ENCODE peak calls at places on chromosomes 11 and 22, in ten cellular contexts. L, A, U, J, Z, O, Y, B, R and E are unnamed samples.

GRCh38 chr11:2765491-2765890 is 65.7 kb upstream of the KCNQ1OT1 start:
- DNase-seq in L (no peak), A (no peak), U (no peak), J (no peak), Z (no peak), O (no peak), Y (no peak), B (no peak), R (no peak), E (no peak)

GRCh38 chr22:20062766-20063083 is 17.3 kb upstream of the DGCR8 start:
- DNase-seq in L (no peak), A (no peak), U (no peak), J (peak), Z (no peak), O (no peak), Y (no peak), B (no peak), R (no peak), E (no peak)

GRCh38 chr22:38106814-38107578 is 3.5 kb downstream of the BAIAP2L2 start:
- DNase-seq in L (peak), A (no peak), U (no peak), J (no peak), Z (no peak), O (no peak), Y (no peak), B (no peak), R (no peak), E (no peak)

GRCh38 chr22:36528336-36528735 is 630 bp downstream of the EIF3D start:
- DNase-seq in L (no peak), A (no peak), U (no peak), J (no peak), Z (no peak), O (peak), Y (no peak), B (no peak), R (no peak), E (no peak)

GRCh38 chr11:111911563-111912401 is at the start of gene CRYAB:
- DNase-seq in L (peak), A (no peak), U (no peak), J (peak), Z (peak), O (peak), Y (peak), B (peak), R (peak), E (peak)

GRCh38 chr22:37235897-37236607 is 8.0 kb downstream of the RAC2 start:
- DNase-seq in L (no peak), A (no peak), U (no peak), J (no peak), Z (no peak), O (no peak), Y (no peak), B (no peak), R (no peak), E (no peak)

GRCh38 chr11:123653997-123654565 is 343 bp downstream of the SCN3B start:
- DNase-seq in L (no peak), A (peak), U (peak), J (peak), Z (peak), O (peak), Y (peak), B (peak), R (peak), E (peak)

GRCh38 chr11:79304599-79305212 is 136.1 kb downstream of the TENM4 start:
- DNase-seq in L (no peak), A (no peak), U (no peak), J (no peak), Z (peak), O (no peak), Y (no peak), B (no peak), R (no peak), E (no peak)

GRCh38 chr22:45450101-45450785 is 36.8 kb downstream of the RIBC2 start:
- DNase-seq in L (no peak), A (no peak), U (no peak), J (no peak), Z (no peak), O (no peak), Y (no peak), B (no peak), R (no peak), E (no peak)

GRCh38 chr11:11167806-11168205 is 185.2 kb downstream of the CSNK2A3 start:
- DNase-seq in L (no peak), A (no peak), U (no peak), J (no peak), Z (no peak), O (no peak), Y (no peak), B (no peak), R (no peak), E (no peak)

DNA sequence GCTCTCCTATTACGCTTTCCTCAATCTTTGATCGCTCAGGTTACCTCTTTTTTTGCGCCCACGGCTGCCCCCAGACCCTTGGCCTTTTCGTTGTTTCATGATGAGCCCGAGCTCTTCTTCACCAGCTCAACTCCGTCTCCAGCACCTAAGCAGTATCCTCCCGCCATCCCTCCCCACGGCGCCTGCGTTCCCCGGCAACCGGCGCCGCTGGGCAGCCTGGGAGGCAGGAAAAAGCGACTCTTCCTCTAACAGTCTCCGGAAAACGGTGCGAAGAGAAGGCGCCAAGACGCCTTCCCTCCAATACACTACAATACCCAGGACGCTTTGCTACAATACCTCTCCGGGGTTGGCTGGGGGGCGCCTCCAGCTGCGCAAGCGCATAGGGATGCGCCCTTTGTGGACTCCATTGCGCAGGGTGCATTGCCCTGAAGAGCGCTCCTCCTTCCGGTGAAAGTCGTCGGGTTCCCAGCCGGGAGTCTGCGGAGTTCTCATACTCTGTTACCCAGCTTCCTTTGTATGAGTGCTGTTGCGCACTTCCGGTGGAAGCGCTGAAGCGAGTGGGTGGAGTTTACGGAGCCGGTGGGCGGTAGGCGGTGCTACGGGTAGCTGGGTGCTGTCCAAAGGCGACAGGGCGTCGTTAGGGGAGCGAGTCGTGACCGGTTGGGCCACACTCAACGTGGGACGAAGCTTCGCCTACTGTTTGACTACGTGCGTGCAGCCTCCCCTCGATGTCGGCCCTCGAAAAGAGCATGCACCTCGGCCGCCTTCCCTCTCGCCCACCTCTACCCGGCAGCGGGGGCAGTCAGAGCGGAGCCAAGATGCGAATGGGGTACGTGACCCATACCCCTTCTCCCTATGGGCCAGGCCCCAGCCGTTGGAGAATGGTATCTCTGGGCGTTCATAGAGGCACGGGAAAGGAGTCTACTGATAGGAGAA is at the start of the genes C2CD3 and PPME1:
- DNase-seq in L (peak), A (peak), U (peak), J (peak), Z (peak), O (peak), Y (peak), B (peak), R (peak), E (peak)
- TF ChIP-seq POLR2A in L (peak), A (peak), U (peak), J (peak), Z (no peak), O (peak), Y (peak), B (peak), R (peak), E (peak)

DNA sequence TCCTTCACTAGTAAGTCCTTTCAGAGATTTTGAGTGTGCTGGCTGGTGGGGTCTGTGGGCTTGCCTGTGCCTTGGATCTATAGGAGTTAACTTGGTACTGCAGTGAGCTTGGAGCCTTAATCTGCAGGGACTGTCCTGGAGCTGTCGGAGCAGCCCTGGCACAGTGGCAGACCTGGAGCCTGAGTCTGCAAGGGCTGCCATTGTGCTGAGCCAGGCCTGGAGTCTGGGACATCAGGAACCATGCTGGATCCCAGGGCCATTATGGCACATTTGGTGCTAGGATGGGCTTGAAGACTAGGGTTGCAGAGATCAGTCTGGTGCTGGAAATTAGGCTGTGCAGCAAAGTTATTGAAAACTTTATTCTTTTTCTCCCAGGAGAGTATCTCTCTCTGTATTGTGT is 665.4 kb downstream of the METTL15 start:
- DNase-seq in L (no peak), A (no peak), U (no peak), J (no peak), Z (no peak), O (no peak), Y (no peak), B (no peak), R (no peak), E (no peak)
- TF ChIP-seq POLR2A in L (no peak), A (no peak), U (no peak), J (no peak), Z (no peak), O (no peak), Y (no peak), B (no peak), R (no peak), E (no peak)

DNA sequence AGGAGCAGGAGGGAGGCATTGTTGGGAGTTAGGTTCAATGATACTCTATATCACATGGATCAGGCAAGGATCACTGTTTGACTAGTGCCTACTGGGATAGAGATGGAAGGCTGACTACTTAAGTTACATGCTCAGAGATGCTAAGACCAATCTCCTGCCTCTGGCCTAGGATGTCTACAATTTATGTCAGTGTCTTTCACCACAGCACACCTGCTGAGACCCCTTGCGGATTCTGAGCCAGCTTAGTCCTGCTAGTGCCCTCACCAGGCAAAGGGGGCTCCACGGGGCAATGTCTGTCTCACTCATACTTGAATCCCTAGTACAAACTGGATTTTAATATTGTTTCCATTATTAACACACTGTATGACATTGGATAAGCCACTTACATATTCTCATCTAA is 732.5 kb downstream of the DLG2 start:
- DNase-seq in L (no peak), A (no peak), U (no peak), J (no peak), Z (no peak), O (no peak), Y (no peak), B (no peak), R (no peak), E (no peak)
- TF ChIP-seq POLR2A in L (no peak), A (no peak), U (no peak), J (no peak), Z (no peak), O (no peak), Y (no peak), B (no peak), R (no peak), E (no peak)

GRCh38 chr11:86955111-86955673 is at the start of gene FZD4:
- DNase-seq in L (peak), A (peak), U (peak), J (peak), Z (peak), O (peak), Y (peak), B (peak), R (peak), E (peak)

GRCh38 chr11:86952933-86953637 is 2.1 kb downstream of the FZD4 start:
- DNase-seq in L (no peak), A (no peak), U (no peak), J (peak), Z (no peak), O (no peak), Y (no peak), B (no peak), R (no peak), E (no peak)

GRCh38 chr11:86958259-86958658 is 3.1 kb upstream of the FZD4 start:
- DNase-seq in L (no peak), A (no peak), U (no peak), J (no peak), Z (no peak), O (no peak), Y (no peak), B (no peak), R (no peak), E (no peak)

GRCh38 chr11:86954288-86955110 is 696 bp downstream of the FZD4 start:
- DNase-seq in L (peak), A (peak), U (peak), J (no peak), Z (no peak), O (peak), Y (peak), B (peak), R (no peak), E (peak)

GRCh38 chr11:86955674-86956522 is 703 bp upstream of the FZD4 start:
- DNase-seq in L (peak), A (peak), U (peak), J (peak), Z (peak), O (peak), Y (peak), B (peak), R (peak), E (peak)
- TF ChIP-seq POLR2A in L (peak), A (no peak), U (no peak), J (no peak), Z (no peak), O (peak), Y (no peak), B (peak), R (peak), E (no peak)